ENCODE peak calls at places on chromosomes 12 and 14, in four cellular contexts. One of them, this sample, is unnamed.

GRCh38 chr14:80933282-80933681 is 8.3 kb downstream of the CEP128 start:
- DNase-seq in OCI-LY7: no peak
- DNase-seq in neuronal stem cell: no peak
- DNase-seq in GM23338: no peak
- DNase-seq in this sample: no peak

GRCh38 chr14:37903561-37904191 is 304.0 kb upstream of the SSTR1 start:
- DNase-seq in OCI-LY7: peak; percentile 74
- DNase-seq in neuronal stem cell: peak; percentile 31
- DNase-seq in GM23338: peak; percentile 85
- DNase-seq in this sample: peak; percentile 22

GRCh38 chr12:98373982-98374381 is 141.4 kb upstream of the TMPO start:
- DNase-seq in OCI-LY7: peak; percentile 25
- DNase-seq in GM23338: peak; percentile 40
- DNase-seq in neuronal stem cell: no peak
- DNase-seq in this sample: no peak

GRCh38 chr12:106078358-106079025 is 60.3 kb downstream of the NUAK1 start:
- DNase-seq in OCI-LY7: no peak
- DNase-seq in GM23338: no peak
- DNase-seq in neuronal stem cell: no peak
- DNase-seq in this sample: no peak

GRCh38 chr12:95859947-95860850 is 1.4 kb downstream of the SNRPF start:
- DNase-seq in neuronal stem cell: no peak
- DNase-seq in GM23338: no peak
- DNase-seq in OCI-LY7: no peak
- DNase-seq in this sample: no peak

GRCh38 chr12:6374781-6375150 is 597 bp downstream of the SCNN1A start:
- DNase-seq in OCI-LY7: no peak
- DNase-seq in GM23338: no peak
- DNase-seq in neuronal stem cell: no peak
- DNase-seq in this sample: no peak

GRCh38 chr14:75277000-75277795 is 1.4 kb upstream of the FOS start:
- DNase-seq in neuronal stem cell: peak; percentile 81
- DNase-seq in GM23338: peak; percentile 86
- DNase-seq in OCI-LY7: no peak
- DNase-seq in this sample: no peak

GRCh38 chr12:7758346-7758745 is 6.7 kb upstream of the NANOGNB start:
- DNase-seq in OCI-LY7: no peak
- DNase-seq in neuronal stem cell: no peak
- DNase-seq in GM23338: peak; percentile 55
- DNase-seq in this sample: peak; percentile 89

GRCh38 chr14:105165134-105165704 is 3.4 kb downstream of the JAG2 start:
- DNase-seq in GM23338: no peak
- DNase-seq in OCI-LY7: peak; percentile 32
- DNase-seq in neuronal stem cell: no peak
- DNase-seq in this sample: no peak

GRCh38 chr14:54567224-54567633 is 301 bp downstream of the SAMD4A start:
- DNase-seq in neuronal stem cell: peak; percentile 33
- DNase-seq in GM23338: peak; percentile 76
- DNase-seq in OCI-LY7: no peak
- DNase-seq in this sample: no peak

GRCh38 chr14:49959822-49960408 is 67.0 kb downstream of the ARF6 start:
- DNase-seq in OCI-LY7: peak; percentile 96
- DNase-seq in neuronal stem cell: no peak
- DNase-seq in GM23338: no peak
- DNase-seq in this sample: no peak

GRCh38 chr12:62693291-62694040 is 226.8 kb downstream of the MON2 start:
- DNase-seq in GM23338: no peak
- DNase-seq in neuronal stem cell: no peak
- DNase-seq in OCI-LY7: no peak
- DNase-seq in this sample: no peak

GRCh38 chr12:113071063-113071426 is 14.5 kb downstream of the DTX1 start:
- DNase-seq in OCI-LY7: no peak
- DNase-seq in GM23338: no peak
- DNase-seq in neuronal stem cell: no peak
- DNase-seq in this sample: no peak

GRCh38 chr12:7797698-7798398 is 8.6 kb downstream of the NANOG start:
- DNase-seq in GM23338: no peak
- DNase-seq in neuronal stem cell: no peak
- DNase-seq in OCI-LY7: no peak
- DNase-seq in this sample: no peak

GRCh38 chr12:92197815-92198214 is 52.2 kb upstream of the BTG1 start:
- DNase-seq in GM23338: no peak
- DNase-seq in neuronal stem cell: no peak
- DNase-seq in OCI-LY7: no peak
- DNase-seq in this sample: no peak

GRCh38 chr12:107377596-107378385 is 284.4 kb upstream of the CRY1 start:
- DNase-seq in neuronal stem cell: no peak
- DNase-seq in OCI-LY7: no peak
- DNase-seq in GM23338: no peak
- DNase-seq in this sample: no peak

GRCh38 chr12:111074559-111074958 is 154.2 kb upstream of the MYL2 start:
- DNase-seq in GM23338: no peak
- DNase-seq in OCI-LY7: no peak
- DNase-seq in neuronal stem cell: no peak
- DNase-seq in this sample: no peak

GRCh38 chr12:107091381-107091780 is 2.0 kb downstream of the CRY1 start:
- DNase-seq in OCI-LY7: no peak
- DNase-seq in neuronal stem cell: no peak
- DNase-seq in GM23338: no peak
- DNase-seq in this sample: no peak

GRCh38 chr12:2083561-2083960 is 30.8 kb downstream of the CACNA1C start:
- DNase-seq in neuronal stem cell: no peak
- DNase-seq in GM23338: no peak
- DNase-seq in OCI-LY7: no peak
- DNase-seq in this sample: no peak

GRCh38 chr12:122422769-122423257 is 344 bp upstream of the CLIP1 start:
- DNase-seq in GM23338: peak; percentile 61
- DNase-seq in neuronal stem cell: peak; percentile 51
- DNase-seq in OCI-LY7: peak; percentile 62
- DNase-seq in this sample: no peak

GRCh38 chr12:117863004-117863709 is 105.6 kb downstream of the KSR2 start:
- DNase-seq in neuronal stem cell: no peak
- DNase-seq in GM23338: no peak
- DNase-seq in OCI-LY7: no peak
- DNase-seq in this sample: no peak

GRCh38 chr12:125249932-125250331 is 184.7 kb downstream of the AACS start:
- DNase-seq in OCI-LY7: peak; percentile 69
- DNase-seq in GM23338: no peak
- DNase-seq in neuronal stem cell: no peak
- DNase-seq in this sample: no peak

GRCh38 chr12:69065804-69066203 is 132.8 kb upstream of the CPM start:
- DNase-seq in neuronal stem cell: no peak
- DNase-seq in GM23338: no peak
- DNase-seq in OCI-LY7: no peak
- DNase-seq in this sample: no peak

GRCh38 chr12:62472472-62472871 is 5.8 kb downstream of the MON2 start:
- DNase-seq in GM23338: peak; percentile 47
- DNase-seq in neuronal stem cell: no peak
- DNase-seq in OCI-LY7: no peak
- DNase-seq in this sample: no peak

GRCh38 chr12:66352197-66352596 is 49.9 kb downstream of the HELB start:
- DNase-seq in OCI-LY7: peak; percentile 67
- DNase-seq in neuronal stem cell: no peak
- DNase-seq in GM23338: peak; percentile 88
- DNase-seq in this sample: peak; percentile 63

GRCh38 chr14:52918486-52918885 is 32.4 kb downstream of the FERMT2 start:
- DNase-seq in neuronal stem cell: no peak
- DNase-seq in GM23338: no peak
- DNase-seq in OCI-LY7: no peak
- DNase-seq in this sample: no peak

DNA sequence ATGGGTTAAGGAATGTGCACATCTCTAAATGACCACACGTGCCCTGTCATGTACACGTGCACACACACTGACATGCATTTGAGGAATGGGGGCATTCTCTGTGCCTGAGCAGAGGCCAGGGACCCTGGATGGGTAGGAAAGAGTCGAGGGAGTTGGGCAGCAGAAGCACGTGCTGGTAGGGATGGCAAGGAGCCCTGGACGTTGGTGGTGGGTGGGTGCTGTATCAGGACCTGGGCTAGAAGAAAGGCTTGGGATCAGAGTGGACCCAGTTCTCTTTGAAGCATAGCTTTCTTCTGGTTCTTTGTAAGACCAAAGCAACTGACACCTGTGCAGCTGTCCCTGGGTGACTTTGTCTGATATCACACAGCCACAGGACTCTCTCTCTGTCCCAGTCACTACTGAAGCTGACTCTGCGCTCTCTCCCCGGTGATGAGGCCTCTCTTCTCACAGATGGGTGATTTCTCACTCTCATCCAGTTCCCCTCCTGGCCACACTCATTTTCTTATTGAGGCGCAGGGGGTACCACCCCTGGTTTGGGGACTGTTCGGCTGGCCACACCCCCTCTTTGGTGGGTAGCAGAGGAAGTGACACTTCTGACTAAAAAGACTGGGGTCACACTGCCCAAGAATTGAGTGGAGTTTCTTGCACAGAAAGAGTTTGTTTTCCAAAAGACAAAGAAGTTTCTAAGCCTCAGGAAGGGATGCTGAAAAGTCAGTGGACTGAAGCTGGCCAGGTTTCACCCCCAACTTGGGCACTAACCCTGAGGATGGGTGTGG is 171.7 kb upstream of the RTL1 start:
- DNase-seq in OCI-LY7: no peak
- DNase-seq in GM23338: no peak
- DNase-seq in neuronal stem cell: no peak
- DNase-seq in this sample: no peak
- H3K4me1 ChIP-seq in OCI-LY7: no peaks in the 10 kb centered on the region
- H3K4me1 ChIP-seq in GM23338: peaks cover 30% of the 10 kb centered on the region
- H3K4me1 ChIP-seq in neuronal stem cell: peaks cover 25% of the 10 kb centered on the region
- H3K4me1 ChIP-seq in this sample: peaks cover 15% of the 10 kb centered on the region

DNA sequence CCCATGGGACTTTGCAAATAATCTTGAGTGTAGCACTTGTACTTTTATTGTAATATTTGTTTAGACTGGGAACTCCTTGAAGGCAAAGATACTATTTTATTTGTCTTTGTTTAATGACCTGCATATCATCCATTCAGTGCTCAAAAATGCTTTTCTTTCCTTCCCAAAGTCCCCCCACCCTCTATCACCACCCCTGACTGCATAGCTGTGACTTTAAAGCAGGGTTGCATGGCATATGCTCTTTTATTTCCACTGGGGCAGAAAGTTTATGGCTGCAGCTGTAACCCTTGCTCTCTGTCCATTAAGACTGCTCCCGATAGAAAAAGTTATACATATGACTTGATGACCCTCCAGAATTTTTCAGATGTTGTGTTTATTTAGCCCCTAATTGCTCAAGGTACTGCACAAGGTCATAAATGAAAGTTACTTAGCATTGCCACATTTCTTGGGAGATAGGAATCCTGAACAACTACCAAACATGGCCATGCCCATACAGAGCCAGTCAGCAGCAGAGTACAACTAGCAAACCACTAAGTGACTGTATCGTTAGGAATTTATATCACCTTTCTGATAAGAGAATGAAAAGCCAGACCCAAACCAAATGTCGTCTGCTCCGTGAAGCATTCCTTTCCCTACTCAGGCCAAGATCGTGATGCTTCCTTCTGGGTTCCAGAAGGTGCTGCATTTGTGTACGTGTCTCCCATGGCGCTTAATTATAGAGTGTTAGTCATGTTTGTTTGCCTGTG is 114.3 kb downstream of the DIP2B start:
- DNase-seq in OCI-LY7: no peak
- DNase-seq in neuronal stem cell: no peak
- DNase-seq in GM23338: no peak
- DNase-seq in this sample: no peak
- H3K4me1 ChIP-seq in OCI-LY7: no peaks in the 10 kb centered on the region
- H3K4me1 ChIP-seq in neuronal stem cell: peaks cover 23% of the 10 kb centered on the region
- H3K4me1 ChIP-seq in GM23338: peaks cover 57% of the 10 kb centered on the region
- H3K4me1 ChIP-seq in this sample: peaks cover 3% of the 10 kb centered on the region

GRCh38 chr12:24896171-24896570 is 52.7 kb downstream of the BCAT1 start:
- DNase-seq in OCI-LY7: no peak
- DNase-seq in neuronal stem cell: no peak
- DNase-seq in GM23338: no peak
- DNase-seq in this sample: no peak

GRCh38 chr12:24898606-24899005 is 50.3 kb downstream of the BCAT1 start:
- DNase-seq in neuronal stem cell: no peak
- DNase-seq in OCI-LY7: no peak
- DNase-seq in GM23338: no peak
- DNase-seq in this sample: no peak

GRCh38 chr12:24899503-24900098 is 49.3 kb downstream of the BCAT1 start:
- DNase-seq in neuronal stem cell: no peak
- DNase-seq in GM23338: no peak
- DNase-seq in OCI-LY7: no peak
- DNase-seq in this sample: no peak

GRCh38 chr12:24895612-24896011 is 53.3 kb downstream of the BCAT1 start:
- DNase-seq in GM23338: no peak
- DNase-seq in OCI-LY7: no peak
- DNase-seq in neuronal stem cell: no peak
- DNase-seq in this sample: no peak

GRCh38 chr12:24898185-24898584 is 50.7 kb downstream of the BCAT1 start:
- DNase-seq in GM23338: no peak
- DNase-seq in OCI-LY7: no peak
- DNase-seq in neuronal stem cell: no peak
- DNase-seq in this sample: no peak
- H3K4me1 ChIP-seq in GM23338: peaks cover 11% of the 10 kb centered on the region
- H3K4me1 ChIP-seq in OCI-LY7: no peaks in the 10 kb centered on the region
- H3K4me1 ChIP-seq in neuronal stem cell: peaks cover 8% of the 10 kb centered on the region
- H3K4me1 ChIP-seq in this sample: peaks cover 2% of the 10 kb centered on the region

DNA sequence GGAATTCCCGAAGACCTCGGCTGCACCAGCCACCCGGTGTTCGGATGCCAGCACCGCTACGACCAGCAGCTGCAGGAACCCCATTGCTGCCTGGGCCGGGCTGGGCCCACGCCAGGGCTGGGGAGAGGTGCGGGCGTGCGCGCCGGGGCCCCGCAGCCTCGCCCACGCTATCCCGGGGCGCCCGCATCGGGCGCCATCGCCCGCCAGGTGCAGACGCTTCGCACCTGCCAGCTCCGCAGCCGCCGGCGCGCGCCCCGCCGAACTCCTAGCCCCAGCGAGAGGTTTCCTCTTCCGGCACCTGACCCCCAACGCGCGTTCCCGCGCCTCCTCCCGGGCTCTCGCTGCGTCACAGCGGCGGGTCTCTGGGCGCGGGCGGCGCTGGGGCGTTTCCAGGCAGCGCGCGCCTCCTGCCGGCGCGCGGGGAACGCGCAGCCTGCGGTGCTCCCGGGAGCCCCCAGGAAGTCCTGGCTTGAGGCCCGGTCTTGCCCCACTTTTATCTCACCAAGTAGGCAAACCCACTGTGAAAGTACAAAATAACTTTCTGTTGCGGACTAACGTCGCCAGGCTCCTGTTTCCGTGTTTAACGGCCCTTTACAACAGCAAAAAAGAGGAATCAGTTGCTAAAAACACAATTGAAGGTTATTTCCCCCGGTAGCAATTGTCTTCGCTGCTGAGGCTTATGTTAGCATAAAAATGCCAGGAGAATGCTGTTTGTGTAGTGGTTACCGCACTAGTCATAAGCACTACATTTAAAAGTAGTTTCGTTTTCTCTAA is at the start of gene TM7SF3:
- DNase-seq in neuronal stem cell: peak; percentile 87
- DNase-seq in OCI-LY7: peak; percentile 97
- DNase-seq in GM23338: peak; percentile 97
- DNase-seq in this sample: peak; percentile 99
- H3K4me1 ChIP-seq in neuronal stem cell: peaks cover 22% of the 10 kb centered on the region
- H3K4me1 ChIP-seq in OCI-LY7: peaks cover 55% of the 10 kb centered on the region
- H3K4me1 ChIP-seq in GM23338: peaks cover 35% of the 10 kb centered on the region
- H3K4me1 ChIP-seq in this sample: peaks cover 2% of the 10 kb centered on the region

This sample was measured in NT2/D1.